ENCODE peak calls at places on chromosomes 4 and X, in nine cellular contexts. One of them, this sample, is unnamed.
A peak's percentile ranks its signal among the peaks of the same experiment; 100 is the strongest.

GRCh38 chrX:48071064-48071985 is at the start of gene ZNF630:
- DNase-seq in left kidney: peak; percentile 92
- DNase-seq in heart right ventricle: peak; percentile 77
- DNase-seq in stimulated activated naive B cell treated with anti-CD40 and anti-IgM and Interleukin-4, amounts not matched to agents 10 μg/mL and 1 μg/mL and 100 μg/mL, for 72 hours: peak; percentile 73
- DNase-seq in cardiac fibroblast: peak; percentile 42
- DNase-seq in activated effector memory CD4-positive, alpha-beta T cell treated with Interleukin-2 at 50 U/mL for 16 hours: peak; percentile 39
- DNase-seq in AG08395: peak; percentile 50
- DNase-seq in adrenal gland: peak; percentile 85
- DNase-seq in activated T-helper 1 cell treated with anti-CD3 and anti-CD28 coated beads, Interleukin-2, amount 50 U/mL, for 16 hours: peak; percentile 17
- DNase-seq in this sample: peak; percentile 41

GRCh38 chr4:36056128-36056527 is 188.2 kb downstream of the ARAP2 start:
- DNase-seq in activated effector memory CD4-positive, alpha-beta T cell treated with Interleukin-2 at 50 U/mL for 16 hours: no peak
- DNase-seq in activated T-helper 1 cell treated with anti-CD3 and anti-CD28 coated beads, Interleukin-2, amount 50 U/mL, for 16 hours: no peak
- DNase-seq in cardiac fibroblast: no peak
- DNase-seq in left kidney: no peak
- DNase-seq in heart right ventricle: no peak
- DNase-seq in stimulated activated naive B cell treated with anti-CD40 and anti-IgM and Interleukin-4, amounts not matched to agents 10 μg/mL and 1 μg/mL and 100 μg/mL, for 72 hours: no peak
- DNase-seq in adrenal gland: no peak
- DNase-seq in AG08395: no peak
- DNase-seq in this sample: no peak

GRCh38 chrX:131072871-131073571 is 14.9 kb downstream of the ARHGAP36 start:
- DNase-seq in AG08395: no peak
- DNase-seq in left kidney: peak; percentile 13
- DNase-seq in stimulated activated naive B cell treated with anti-CD40 and anti-IgM and Interleukin-4, amounts not matched to agents 10 μg/mL and 1 μg/mL and 100 μg/mL, for 72 hours: no peak
- DNase-seq in cardiac fibroblast: no peak
- DNase-seq in activated T-helper 1 cell treated with anti-CD3 and anti-CD28 coated beads, Interleukin-2, amount 50 U/mL, for 16 hours: no peak
- DNase-seq in heart right ventricle: no peak
- DNase-seq in adrenal gland: no peak
- DNase-seq in activated effector memory CD4-positive, alpha-beta T cell treated with Interleukin-2 at 50 U/mL for 16 hours: no peak
- DNase-seq in this sample: no peak

GRCh38 chrX:41858161-41858775 is 65.1 kb downstream of the CASK start:
- DNase-seq in stimulated activated naive B cell treated with anti-CD40 and anti-IgM and Interleukin-4, amounts not matched to agents 10 μg/mL and 1 μg/mL and 100 μg/mL, for 72 hours: no peak
- DNase-seq in heart right ventricle: no peak
- DNase-seq in left kidney: no peak
- DNase-seq in AG08395: no peak
- DNase-seq in cardiac fibroblast: no peak
- DNase-seq in adrenal gland: no peak
- DNase-seq in activated T-helper 1 cell treated with anti-CD3 and anti-CD28 coated beads, Interleukin-2, amount 50 U/mL, for 16 hours: no peak
- DNase-seq in activated effector memory CD4-positive, alpha-beta T cell treated with Interleukin-2 at 50 U/mL for 16 hours: no peak
- DNase-seq in this sample: no peak

GRCh38 chr4:38867478-38868054 is at the start of gene FAM114A1:
- DNase-seq in activated effector memory CD4-positive, alpha-beta T cell treated with Interleukin-2 at 50 U/mL for 16 hours: no peak
- DNase-seq in heart right ventricle: peak; percentile 83
- DNase-seq in AG08395: peak; percentile 94
- DNase-seq in cardiac fibroblast: peak; percentile 78
- DNase-seq in activated T-helper 1 cell treated with anti-CD3 and anti-CD28 coated beads, Interleukin-2, amount 50 U/mL, for 16 hours: no peak
- DNase-seq in adrenal gland: peak; percentile 85
- DNase-seq in left kidney: peak; percentile 91
- DNase-seq in stimulated activated naive B cell treated with anti-CD40 and anti-IgM and Interleukin-4, amounts not matched to agents 10 μg/mL and 1 μg/mL and 100 μg/mL, for 72 hours: peak; percentile 56
- DNase-seq in this sample: peak; percentile 83

GRCh38 chr4:48342559-48342878 is 1.2 kb downstream of the SLAIN2 start:
- DNase-seq in AG08395: no peak
- DNase-seq in cardiac fibroblast: peak; percentile 12
- DNase-seq in adrenal gland: no peak
- DNase-seq in stimulated activated naive B cell treated with anti-CD40 and anti-IgM and Interleukin-4, amounts not matched to agents 10 μg/mL and 1 μg/mL and 100 μg/mL, for 72 hours: no peak
- DNase-seq in heart right ventricle: no peak
- DNase-seq in activated effector memory CD4-positive, alpha-beta T cell treated with Interleukin-2 at 50 U/mL for 16 hours: no peak
- DNase-seq in activated T-helper 1 cell treated with anti-CD3 and anti-CD28 coated beads, Interleukin-2, amount 50 U/mL, for 16 hours: no peak
- DNase-seq in left kidney: no peak
- DNase-seq in this sample: peak; percentile 25

GRCh38 chr4:6418193-6418755 is 54.1 kb downstream of the PPP2R2C start:
- DNase-seq in left kidney: no peak
- DNase-seq in activated effector memory CD4-positive, alpha-beta T cell treated with Interleukin-2 at 50 U/mL for 16 hours: no peak
- DNase-seq in stimulated activated naive B cell treated with anti-CD40 and anti-IgM and Interleukin-4, amounts not matched to agents 10 μg/mL and 1 μg/mL and 100 μg/mL, for 72 hours: no peak
- DNase-seq in adrenal gland: no peak
- DNase-seq in heart right ventricle: no peak
- DNase-seq in cardiac fibroblast: no peak
- DNase-seq in activated T-helper 1 cell treated with anti-CD3 and anti-CD28 coated beads, Interleukin-2, amount 50 U/mL, for 16 hours: no peak
- DNase-seq in AG08395: no peak
- DNase-seq in this sample: no peak

GRCh38 chr4:145177511-145177905 is 2.9 kb downstream of the OTUD4 start:
- DNase-seq in AG08395: peak; percentile 18
- DNase-seq in cardiac fibroblast: peak; percentile 54
- DNase-seq in activated T-helper 1 cell treated with anti-CD3 and anti-CD28 coated beads, Interleukin-2, amount 50 U/mL, for 16 hours: no peak
- DNase-seq in heart right ventricle: peak; percentile 37
- DNase-seq in activated effector memory CD4-positive, alpha-beta T cell treated with Interleukin-2 at 50 U/mL for 16 hours: no peak
- DNase-seq in left kidney: no peak
- DNase-seq in adrenal gland: peak; percentile 43
- DNase-seq in stimulated activated naive B cell treated with anti-CD40 and anti-IgM and Interleukin-4, amounts not matched to agents 10 μg/mL and 1 μg/mL and 100 μg/mL, for 72 hours: no peak
- DNase-seq in this sample: peak; percentile 67

GRCh38 chr4:88828846-88829245 is 131.2 kb upstream of the NAP1L5 start:
- DNase-seq in stimulated activated naive B cell treated with anti-CD40 and anti-IgM and Interleukin-4, amounts not matched to agents 10 μg/mL and 1 μg/mL and 100 μg/mL, for 72 hours: no peak
- DNase-seq in activated effector memory CD4-positive, alpha-beta T cell treated with Interleukin-2 at 50 U/mL for 16 hours: no peak
- DNase-seq in heart right ventricle: no peak
- DNase-seq in adrenal gland: no peak
- DNase-seq in cardiac fibroblast: no peak
- DNase-seq in AG08395: no peak
- DNase-seq in left kidney: no peak
- DNase-seq in activated T-helper 1 cell treated with anti-CD3 and anti-CD28 coated beads, Interleukin-2, amount 50 U/mL, for 16 hours: no peak
- DNase-seq in this sample: no peak

GRCh38 chrX:109372716-109373115 is 109.2 kb downstream of the GUCY2F start:
- DNase-seq in cardiac fibroblast: no peak
- DNase-seq in activated T-helper 1 cell treated with anti-CD3 and anti-CD28 coated beads, Interleukin-2, amount 50 U/mL, for 16 hours: no peak
- DNase-seq in left kidney: no peak
- DNase-seq in adrenal gland: no peak
- DNase-seq in heart right ventricle: no peak
- DNase-seq in AG08395: no peak
- DNase-seq in stimulated activated naive B cell treated with anti-CD40 and anti-IgM and Interleukin-4, amounts not matched to agents 10 μg/mL and 1 μg/mL and 100 μg/mL, for 72 hours: no peak
- DNase-seq in activated effector memory CD4-positive, alpha-beta T cell treated with Interleukin-2 at 50 U/mL for 16 hours: no peak
- DNase-seq in this sample: no peak

GRCh38 chr4:113355550-113356371 is 306.3 kb downstream of the ANK2 start:
- DNase-seq in activated effector memory CD4-positive, alpha-beta T cell treated with Interleukin-2 at 50 U/mL for 16 hours: peak; percentile 45
- DNase-seq in adrenal gland: peak; percentile 27
- DNase-seq in heart right ventricle: peak; percentile 40
- DNase-seq in AG08395: peak; percentile 94
- DNase-seq in activated T-helper 1 cell treated with anti-CD3 and anti-CD28 coated beads, Interleukin-2, amount 50 U/mL, for 16 hours: peak; percentile 15
- DNase-seq in stimulated activated naive B cell treated with anti-CD40 and anti-IgM and Interleukin-4, amounts not matched to agents 10 μg/mL and 1 μg/mL and 100 μg/mL, for 72 hours: peak; percentile 80
- DNase-seq in cardiac fibroblast: peak; percentile 95
- DNase-seq in left kidney: no peak
- DNase-seq in this sample: peak; percentile 91

GRCh38 chrX:124328765-124329164 is 3.7 kb upstream of the TEX13D start:
- DNase-seq in cardiac fibroblast: peak; percentile 0
- DNase-seq in stimulated activated naive B cell treated with anti-CD40 and anti-IgM and Interleukin-4, amounts not matched to agents 10 μg/mL and 1 μg/mL and 100 μg/mL, for 72 hours: no peak
- DNase-seq in activated T-helper 1 cell treated with anti-CD3 and anti-CD28 coated beads, Interleukin-2, amount 50 U/mL, for 16 hours: no peak
- DNase-seq in heart right ventricle: no peak
- DNase-seq in AG08395: peak; percentile 2
- DNase-seq in left kidney: no peak
- DNase-seq in activated effector memory CD4-positive, alpha-beta T cell treated with Interleukin-2 at 50 U/mL for 16 hours: no peak
- DNase-seq in adrenal gland: no peak
- DNase-seq in this sample: no peak

This sample was measured in mesenchymal stem cell.